ENCODE peak calls at places on chromosomes 6 and 20, in six cellular contexts. One of them, this sample, is unnamed.

GRCh38 chr6:107315116-107315515 is 144.2 kb downstream of the PDSS2 start:
- DNase-seq in thoracic aorta: no peak
- DNase-seq in pancreas: no peak
- DNase-seq in fibroblast of lung: no peak
- DNase-seq in transverse colon: no peak
- DNase-seq in Peyer's patch: no peak
- DNase-seq in this sample: no peak

GRCh38 chr6:43334466-43335095 is 26.0 kb upstream of the CRIP3 start:
- DNase-seq in Peyer's patch: no peak
- DNase-seq in pancreas: no peak
- DNase-seq in thoracic aorta: no peak
- DNase-seq in transverse colon: no peak
- DNase-seq in fibroblast of lung: peak; percentile 70
- DNase-seq in this sample: no peak

GRCh38 chr6:22470454-22471368 is 98.7 kb upstream of the HDGFL1 start:
- DNase-seq in transverse colon: peak; percentile 46
- DNase-seq in thoracic aorta: peak; percentile 13
- DNase-seq in pancreas: peak; percentile 74
- DNase-seq in Peyer's patch: no peak
- DNase-seq in fibroblast of lung: peak; percentile 72
- DNase-seq in this sample: no peak

GRCh38 chr6:119484598-119484997 is 135.0 kb upstream of the MAN1A1 start:
- DNase-seq in pancreas: no peak
- DNase-seq in fibroblast of lung: peak; percentile 94
- DNase-seq in thoracic aorta: no peak
- DNase-seq in transverse colon: no peak
- DNase-seq in Peyer's patch: no peak
- DNase-seq in this sample: no peak

GRCh38 chr6:148551226-148551625 is 195.6 kb upstream of the UST start:
- DNase-seq in fibroblast of lung: no peak
- DNase-seq in thoracic aorta: no peak
- DNase-seq in Peyer's patch: no peak
- DNase-seq in transverse colon: no peak
- DNase-seq in pancreas: no peak
- DNase-seq in this sample: no peak

GRCh38 chr6:85747654-85748053 is 105.0 kb upstream of the SYNCRIP start:
- DNase-seq in transverse colon: no peak
- DNase-seq in Peyer's patch: no peak
- DNase-seq in fibroblast of lung: peak; percentile 84
- DNase-seq in thoracic aorta: no peak
- DNase-seq in pancreas: no peak
- DNase-seq in this sample: no peak

GRCh38 chr6:33671381-33672072 is 40.0 kb downstream of the UQCC2 start:
- DNase-seq in pancreas: no peak
- DNase-seq in fibroblast of lung: no peak
- DNase-seq in thoracic aorta: no peak
- DNase-seq in transverse colon: no peak
- DNase-seq in Peyer's patch: no peak
- DNase-seq in this sample: no peak

GRCh38 chr6:137415127-137415833 is 78.9 kb downstream of the OLIG3 start:
- DNase-seq in thoracic aorta: no peak
- DNase-seq in pancreas: peak; percentile 27
- DNase-seq in Peyer's patch: peak; percentile 53
- DNase-seq in fibroblast of lung: peak; percentile 76
- DNase-seq in transverse colon: peak; percentile 54
- DNase-seq in this sample: peak; percentile 30

GRCh38 chr6:136614350-136614749 is 64.1 kb upstream of the MAP7 start:
- DNase-seq in transverse colon: no peak
- DNase-seq in pancreas: no peak
- DNase-seq in fibroblast of lung: no peak
- DNase-seq in thoracic aorta: no peak
- DNase-seq in Peyer's patch: no peak
- DNase-seq in this sample: no peak

DNA sequence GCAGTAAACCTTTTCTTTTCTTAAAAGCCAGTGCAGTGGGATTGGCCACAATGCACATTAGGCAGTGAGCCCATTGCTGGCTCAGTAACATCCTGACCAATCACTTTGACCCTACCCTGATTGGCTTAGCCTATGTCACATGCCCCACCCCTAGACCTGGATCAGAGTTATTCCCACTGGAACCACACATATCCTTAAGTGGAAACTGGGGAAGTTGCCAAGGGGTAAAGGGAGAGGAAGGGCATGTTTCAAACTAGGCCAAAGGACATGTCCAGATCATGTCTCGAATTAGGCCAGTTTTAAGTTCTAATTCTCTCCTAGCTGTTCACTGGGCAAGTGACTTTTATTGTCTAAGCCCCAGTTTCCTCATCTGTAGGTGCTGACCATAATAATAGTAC is 69.3 kb downstream of the LY86 start:
- DNase-seq in fibroblast of lung: no peak
- DNase-seq in transverse colon: no peak
- DNase-seq in Peyer's patch: no peak
- DNase-seq in thoracic aorta: no peak
- DNase-seq in pancreas: no peak
- DNase-seq in this sample: no peak
- H3K27ac ChIP-seq in fibroblast of lung: no peak overlapping the region
- H3K27ac ChIP-seq in transverse colon: no peak overlapping the region
- H3K27ac ChIP-seq in Peyer's patch: no peak overlapping the region
- H3K27ac ChIP-seq in thoracic aorta: no peak overlapping the region
- H3K27ac ChIP-seq in pancreas: no peak overlapping the region
- H3K27ac ChIP-seq in this sample: no peak overlapping the region

DNA sequence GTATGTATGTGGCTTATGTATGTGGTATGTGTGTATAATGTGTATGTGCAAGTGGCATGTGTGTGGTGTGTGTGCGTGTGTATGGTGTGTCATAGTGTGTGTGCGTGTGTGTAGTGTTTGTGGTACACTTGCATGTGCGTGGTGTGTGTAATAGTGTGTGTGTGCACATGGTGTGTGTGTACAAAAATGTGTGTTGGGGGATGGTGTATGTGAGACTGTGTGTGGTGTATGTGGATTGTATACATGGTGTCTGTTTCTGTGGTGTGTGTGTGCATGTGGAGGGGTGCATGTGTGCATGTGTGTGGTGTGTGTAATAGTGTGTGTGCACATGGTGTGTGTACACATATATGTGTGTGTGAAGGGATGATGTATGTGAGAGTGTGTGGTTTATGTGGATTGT is 21.5 kb downstream of the MAFB start:
- DNase-seq in fibroblast of lung: no peak
- DNase-seq in pancreas: no peak
- DNase-seq in transverse colon: no peak
- DNase-seq in thoracic aorta: no peak
- DNase-seq in Peyer's patch: no peak
- DNase-seq in this sample: no peak
- TF ChIP-seq CTCF in fibroblast of lung: no peak
- TF ChIP-seq CTCF in pancreas: no peak
- TF ChIP-seq CTCF in transverse colon: no peak
- TF ChIP-seq CTCF in thoracic aorta: no peak
- TF ChIP-seq CTCF in Peyer's patch: no peak
- TF ChIP-seq CTCF in this sample: no peak

GRCh38 chr20:54364919-54365318 is 110.5 kb upstream of the DOK5 start:
- DNase-seq in fibroblast of lung: no peak
- DNase-seq in Peyer's patch: no peak
- DNase-seq in thoracic aorta: no peak
- DNase-seq in pancreas: no peak
- DNase-seq in transverse colon: no peak
- DNase-seq in this sample: no peak

GRCh38 chr20:54372313-54372712 is 103.1 kb upstream of the DOK5 start:
- DNase-seq in Peyer's patch: no peak
- DNase-seq in transverse colon: no peak
- DNase-seq in fibroblast of lung: no peak
- DNase-seq in thoracic aorta: no peak
- DNase-seq in pancreas: no peak
- DNase-seq in this sample: no peak

GRCh38 chr20:54364365-54364764 is 111.0 kb upstream of the DOK5 start:
- DNase-seq in Peyer's patch: no peak
- DNase-seq in thoracic aorta: no peak
- DNase-seq in pancreas: no peak
- DNase-seq in fibroblast of lung: no peak
- DNase-seq in transverse colon: no peak
- DNase-seq in this sample: no peak

GRCh38 chr20:54366669-54367068 is 108.7 kb upstream of the DOK5 start:
- DNase-seq in transverse colon: no peak
- DNase-seq in Peyer's patch: no peak
- DNase-seq in fibroblast of lung: no peak
- DNase-seq in pancreas: no peak
- DNase-seq in thoracic aorta: no peak
- DNase-seq in this sample: no peak

DNA sequence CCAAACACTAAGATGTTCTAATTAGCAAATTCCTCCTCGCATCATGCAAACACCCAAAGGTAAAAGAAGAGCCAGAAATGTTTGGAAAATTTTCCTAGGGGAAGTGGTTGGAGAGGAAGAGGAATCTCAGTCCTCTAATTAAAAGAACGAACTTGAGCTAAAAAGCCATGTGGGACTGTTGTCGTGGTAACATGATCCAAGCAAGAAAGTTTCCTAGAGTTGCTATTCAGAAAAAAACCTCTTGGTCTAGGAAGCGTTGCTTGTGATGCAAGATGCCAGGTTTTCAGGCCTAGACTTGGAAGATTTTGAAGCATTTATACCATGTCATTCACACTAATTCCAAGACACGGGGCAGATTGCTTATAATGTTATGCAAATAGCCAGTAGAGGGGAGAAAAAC is 106.8 kb upstream of the DOK5 start:
- DNase-seq in fibroblast of lung: peak; percentile 27
- DNase-seq in transverse colon: no peak
- DNase-seq in pancreas: no peak
- DNase-seq in thoracic aorta: no peak
- DNase-seq in Peyer's patch: no peak
- DNase-seq in this sample: no peak
- H3K27me3 ChIP-seq in fibroblast of lung: no peaks in the 10 kb centered on the region
- H3K27me3 ChIP-seq in transverse colon: no peaks in the 10 kb centered on the region
- H3K27me3 ChIP-seq in pancreas: no peaks in the 10 kb centered on the region
- H3K27me3 ChIP-seq in thoracic aorta: no peaks in the 10 kb centered on the region
- H3K27me3 ChIP-seq in Peyer's patch: no peaks in the 10 kb centered on the region
- H3K27me3 ChIP-seq in this sample: no peaks in the 10 kb centered on the region

GRCh38 chr6:116385911-116386310 is 15.2 kb downstream of the DSE start:
- DNase-seq in fibroblast of lung: no peak
- DNase-seq in pancreas: no peak
- DNase-seq in thoracic aorta: no peak
- DNase-seq in Peyer's patch: no peak
- DNase-seq in transverse colon: no peak
- DNase-seq in this sample: no peak
- H3K27ac ChIP-seq in fibroblast of lung: peak overlapping the region; percentile 34
- H3K27ac ChIP-seq in pancreas: no peak overlapping the region
- H3K27ac ChIP-seq in thoracic aorta: peak overlapping the region; percentile 45
- H3K27ac ChIP-seq in Peyer's patch: peak overlapping the region; percentile 29
- H3K27ac ChIP-seq in transverse colon: peak overlapping the region; percentile 39
- H3K27ac ChIP-seq in this sample: no peak overlapping the region

DNA sequence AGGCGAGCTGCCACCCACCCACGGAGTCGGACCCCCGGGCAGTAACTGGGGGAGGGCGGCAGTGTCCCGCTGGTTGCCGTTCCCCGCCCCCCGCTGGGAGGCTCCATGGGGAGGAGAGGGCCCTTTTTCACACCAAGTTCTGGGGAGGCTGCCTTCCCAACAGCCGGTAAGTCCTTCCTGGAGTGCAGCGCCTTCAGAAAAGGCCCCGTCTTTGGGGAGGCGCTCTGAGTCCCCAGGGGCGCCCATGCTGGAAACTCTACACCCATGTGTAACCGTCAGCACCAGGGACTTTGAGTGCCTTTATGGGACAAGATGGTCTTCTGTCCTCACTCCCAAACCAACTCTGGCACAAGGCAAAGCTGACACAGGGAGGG is 435 bp upstream of the SOX18 start:
- DNase-seq in thoracic aorta: no peak
- DNase-seq in fibroblast of lung: no peak
- DNase-seq in transverse colon: no peak
- DNase-seq in pancreas: no peak
- DNase-seq in Peyer's patch: no peak
- DNase-seq in this sample: no peak
- TF ChIP-seq CTCF in thoracic aorta: no peak
- TF ChIP-seq CTCF in fibroblast of lung: no peak
- TF ChIP-seq CTCF in transverse colon: no peak
- TF ChIP-seq CTCF in pancreas: no peak
- TF ChIP-seq CTCF in Peyer's patch: no peak
- TF ChIP-seq CTCF in this sample: no peak